ENCODE peak calls at places on chromosomes 1 and 21, in ten cellular contexts. M is stomach, T is HL-60, D is PC-9, A is uterus, J is sigmoid colon, U is K562, H is PC-3, R is tibial artery, G is esophagus muscularis mucosa. V is an unnamed sample.

GRCh38 chr1:116887212-116887611 is 22.5 kb upstream of the PTGFRN start:
- DNase-seq in T (no peak), J (no peak), H (no peak), D (no peak), U (no peak), R (no peak), M (no peak), G (no peak), A (no peak), V (no peak)

GRCh38 chr1:201538618-201539551 is at the start of gene NAV1:
- DNase-seq in R (peak; percentile 67), J (peak; percentile 92), D (peak; percentile 74), H (peak; percentile 71), G (no peak), U (peak; percentile 58), A (peak; percentile 77), T (peak; percentile 21), M (peak; percentile 38), V (peak; percentile 82)

GRCh38 chr1:84892657-84893618 is at the start of gene LPAR3:
- DNase-seq in A (no peak), U (peak; percentile 13), G (peak; percentile 57), M (no peak), R (no peak), D (no peak), H (peak; percentile 69), J (no peak), T (no peak), V (no peak)

GRCh38 chr1:201720522-201720844 is 108.5 kb upstream of the IPO9 start:
- DNase-seq in U (no peak), H (no peak), R (no peak), G (no peak), D (no peak), A (no peak), M (no peak), J (no peak), T (no peak), V (no peak)

GRCh38 chr1:4512622-4513021 is 141.8 kb upstream of the AJAP1 start:
- DNase-seq in J (peak; percentile 81), R (peak; percentile 39), M (no peak), G (no peak), A (peak; percentile 68), U (no peak), D (no peak), T (no peak), H (no peak), V (peak; percentile 27)

GRCh38 chr1:65065535-65066378 is 82.2 kb upstream of the AK4 start:
- DNase-seq in R (peak; percentile 46), J (no peak), T (no peak), H (no peak), G (no peak), U (peak; percentile 38), M (peak; percentile 54), D (peak; percentile 23), A (peak; percentile 57), V (peak; percentile 39)

GRCh38 chr21:29637553-29637952 is 302.2 kb downstream of the GRIK1 start:
- DNase-seq in G (no peak), T (no peak), D (no peak), H (no peak), A (no peak), R (no peak), M (no peak), J (no peak), U (no peak), V (no peak)

GRCh38 chr1:75472089-75472970 is 138.6 kb downstream of the SLC44A5 start:
- DNase-seq in U (peak; percentile 67), D (no peak), A (no peak), G (no peak), T (no peak), H (no peak), R (no peak), M (no peak), J (no peak), V (no peak)

GRCh38 chr1:93607814-93608187 is 73.8 kb downstream of the BCAR3 start:
- DNase-seq in H (peak; percentile 27), D (no peak), A (no peak), J (no peak), U (no peak), M (no peak), G (no peak), T (no peak), R (no peak), V (no peak)

GRCh38 chr1:228104526-228105251 is 1.6 kb upstream of the C1orf35 start:
- DNase-seq in J (peak; percentile 64), T (no peak), D (no peak), U (no peak), R (no peak), M (no peak), H (peak; percentile 37), A (no peak), G (no peak), V (no peak)

GRCh38 chr1:178379807-178380206 is 117.0 kb downstream of the CLEC20A start:
- DNase-seq in J (no peak), G (no peak), U (peak; percentile 57), D (no peak), A (no peak), R (no peak), M (no peak), T (no peak), H (no peak), V (no peak)

GRCh38 chr1:12407050-12407961 is 177.5 kb downstream of the VPS13D start:
- DNase-seq in R (no peak), A (no peak), D (peak; percentile 12), T (no peak), H (peak; percentile 90), U (peak; percentile 54), M (no peak), G (no peak), J (no peak), V (no peak)

GRCh38 chr1:3156936-3157335 is 87.9 kb downstream of the PRDM16 start:
- DNase-seq in M (no peak), A (no peak), H (no peak), G (no peak), J (no peak), D (no peak), U (no peak), T (no peak), R (no peak), V (no peak)

GRCh38 chr1:10257851-10258250 is 47.5 kb downstream of the KIF1B start:
- DNase-seq in T (no peak), U (no peak), D (no peak), R (no peak), J (no peak), M (no peak), G (no peak), A (no peak), H (no peak), V (no peak)

GRCh38 chr21:42056996-42057689 is 14.0 kb upstream of the UMODL1 start:
- DNase-seq in T (no peak), J (no peak), R (peak; percentile 54), G (no peak), A (no peak), H (peak; percentile 95), U (no peak), M (peak; percentile 85), D (peak; percentile 62), V (peak; percentile 50)

DNA sequence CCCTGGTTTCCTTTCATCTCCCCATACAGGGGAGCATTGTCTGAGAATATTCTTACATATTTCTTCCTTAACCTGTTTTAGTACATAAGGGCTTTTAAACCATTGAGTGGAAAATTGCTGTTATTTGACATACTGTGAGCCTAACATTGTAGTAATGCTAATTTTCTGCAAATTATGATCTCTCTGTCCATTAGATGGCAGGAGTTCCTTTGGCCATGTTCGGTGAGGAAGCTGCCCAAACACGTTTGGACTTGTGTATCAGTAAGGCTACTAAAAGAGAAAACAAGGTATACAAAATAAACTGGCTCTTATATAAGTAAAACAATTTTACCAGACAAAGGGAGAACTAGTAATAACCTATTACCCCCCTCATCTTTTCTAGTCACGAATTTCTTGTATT is 29.2 kb downstream of the CDC7 start:
- DNase-seq in T (no peak), G (no peak), D (peak; percentile 22), A (no peak), R (no peak), J (no peak), H (peak; percentile 58), U (no peak), M (no peak), V (no peak)
- TF ChIP-seq CTCF in T (no peak), G (peak; percentile 43), D (peak; percentile 83), A (no peak), R (peak; percentile 20), J (no peak), H (peak; percentile 71), U (peak; percentile 78), M (no peak), V (no peak)

DNA sequence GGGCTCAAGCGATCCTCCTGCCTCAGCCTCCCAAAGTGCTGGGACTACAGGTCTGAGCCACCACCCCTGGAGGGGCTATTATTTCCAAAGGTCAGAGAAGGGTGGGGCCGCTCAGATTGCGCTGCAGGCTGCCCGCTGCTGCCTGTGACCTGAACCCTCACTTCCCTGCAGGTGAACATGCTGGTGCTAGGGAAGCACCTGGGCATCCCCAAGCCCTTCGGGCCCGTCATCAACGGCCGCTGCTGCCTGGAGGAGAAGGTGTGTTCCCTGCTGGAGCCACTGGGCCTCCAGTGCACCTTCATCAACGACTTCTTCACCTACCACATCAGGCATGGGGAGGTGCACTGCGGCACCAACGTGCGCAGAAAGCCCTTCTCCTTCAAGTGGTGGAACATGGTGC is 8.6 kb upstream of the PADI6 start:
- DNase-seq in T (no peak), M (no peak), U (no peak), J (no peak), H (no peak), A (no peak), G (no peak), D (no peak), R (no peak), V (no peak)
- H3K27me3 ChIP-seq in T (no peaks in the 10 kb centered on the region), M (peaks cover 53% of the 10 kb centered on the region), U (peaks cover 18% of the 10 kb centered on the region), J (no peaks in the 10 kb centered on the region), H (no peaks in the 10 kb centered on the region), A (no peaks in the 10 kb centered on the region), G (no peaks in the 10 kb centered on the region), D (no peaks in the 10 kb centered on the region), R (no peaks in the 10 kb centered on the region), V (peaks cover 24% of the 10 kb centered on the region)

GRCh38 chr1:226942392-226942791 is 2.3 kb downstream of the COQ8A start:
- DNase-seq in G (no peak), T (no peak), A (no peak), U (no peak), H (no peak), J (no peak), M (no peak), R (no peak), D (no peak), V (no peak)
- H3K27ac ChIP-seq in G (peak overlapping the region; percentile 60), T (no peak overlapping the region), A (no peak overlapping the region), U (no peak overlapping the region), H (no peak overlapping the region), J (peak overlapping the region; percentile 29), M (peak overlapping the region; percentile 88), R (no peak overlapping the region), D (no peak overlapping the region), V (peak overlapping the region; percentile 97)

DNA sequence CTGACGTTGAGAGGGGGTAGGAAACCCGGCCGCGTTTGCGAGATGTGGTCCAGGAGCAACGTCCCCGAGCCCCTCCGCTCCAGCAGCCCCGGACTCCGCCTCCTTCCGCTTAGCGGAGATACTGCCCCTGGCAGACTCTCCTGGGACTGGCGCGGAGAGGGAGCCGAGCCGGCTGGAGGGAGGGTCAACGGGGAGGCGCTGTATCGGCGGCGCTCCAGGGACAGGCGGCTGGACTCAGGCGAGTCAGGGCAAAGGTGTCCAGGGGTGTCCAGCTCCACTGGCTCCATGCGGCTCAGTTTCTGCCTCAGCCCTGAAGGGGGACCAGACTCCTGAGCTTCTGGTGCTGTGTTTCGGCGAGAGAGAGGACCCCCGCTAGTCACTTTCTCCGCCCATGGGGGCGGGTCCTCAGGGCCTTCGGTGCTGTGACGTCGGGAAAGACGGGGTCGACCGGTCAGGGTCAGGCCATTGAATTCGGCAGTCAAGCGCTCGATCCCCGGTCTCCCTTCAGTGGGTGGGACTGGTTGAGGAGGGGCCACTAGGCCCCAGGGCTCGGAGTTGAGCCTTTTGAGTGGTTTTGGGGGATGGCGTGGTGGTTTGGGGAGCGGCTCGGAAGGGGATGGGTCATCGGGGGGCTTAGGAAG is 2.8 kb upstream of the LIX1L start:
- DNase-seq in A (peak; percentile 88), U (no peak), H (peak; percentile 46), G (no peak), R (peak; percentile 80), J (peak; percentile 93), D (peak; percentile 47), M (peak; percentile 70), T (peak; percentile 57), V (peak; percentile 85)
- TF ChIP-seq CTCF in A (no peak), U (no peak), H (peak; percentile 20), G (peak; percentile 40), R (peak; percentile 27), J (no peak), D (no peak), M (no peak), T (no peak), V (peak; percentile 18)

V was measured in psoas muscle.